ENCODE peak calls at places on chromosome 2, in five cellular contexts. One of them, this sample, is unnamed.
A peak's percentile ranks its signal among the peaks of the same experiment; 100 is the strongest.

GRCh38 chr2:235049719-235050118 is 97.9 kb downstream of the SH3BP4 start:
- DNase-seq in cardiac fibroblast: no peak
- DNase-seq in mesendoderm: peak; percentile 26
- DNase-seq in EL: no peak
- DNase-seq in left colon: no peak
- DNase-seq in this sample: no peak

GRCh38 chr2:213229814-213230213 is 54.5 kb upstream of the SPAG16 start:
- DNase-seq in cardiac fibroblast: peak; percentile 93
- DNase-seq in mesendoderm: no peak
- DNase-seq in EL: no peak
- DNase-seq in left colon: no peak
- DNase-seq in this sample: no peak

GRCh38 chr2:239806758-239807434 is 218.2 kb downstream of the NDUFA10 start:
- DNase-seq in cardiac fibroblast: no peak
- DNase-seq in mesendoderm: no peak
- DNase-seq in EL: no peak
- DNase-seq in left colon: no peak
- DNase-seq in this sample: no peak

GRCh38 chr2:233112261-233113113 is 52.3 kb downstream of the INPP5D start:
- DNase-seq in cardiac fibroblast: no peak
- DNase-seq in mesendoderm: no peak
- DNase-seq in EL: no peak
- DNase-seq in left colon: no peak
- DNase-seq in this sample: no peak

GRCh38 chr2:12106440-12107080 is 360.1 kb downstream of the LPIN1 start:
- DNase-seq in cardiac fibroblast: peak; percentile 100
- DNase-seq in mesendoderm: no peak
- DNase-seq in EL: peak; percentile 99
- DNase-seq in left colon: peak; percentile 36
- DNase-seq in this sample: peak; percentile 95

GRCh38 chr2:200695178-200695930 is 109.5 kb downstream of the AOX1 start:
- DNase-seq in cardiac fibroblast: no peak
- DNase-seq in mesendoderm: no peak
- DNase-seq in EL: no peak
- DNase-seq in left colon: no peak
- DNase-seq in this sample: no peak

GRCh38 chr2:109129356-109129920 is 433 bp downstream of the SH3RF3 start:
- DNase-seq in cardiac fibroblast: peak; percentile 42
- DNase-seq in mesendoderm: peak; percentile 34
- DNase-seq in EL: peak; percentile 42
- DNase-seq in left colon: no peak
- DNase-seq in this sample: peak; percentile 71

GRCh38 chr2:20496477-20496876 is 49.6 kb downstream of the RHOB start:
- DNase-seq in cardiac fibroblast: no peak
- DNase-seq in mesendoderm: no peak
- DNase-seq in EL: no peak
- DNase-seq in left colon: no peak
- DNase-seq in this sample: no peak

GRCh38 chr2:47272031-47272864 is 117.1 kb upstream of the STPG4 start:
- DNase-seq in cardiac fibroblast: peak; percentile 53
- DNase-seq in mesendoderm: no peak
- DNase-seq in EL: peak; percentile 80
- DNase-seq in left colon: peak; percentile 85
- DNase-seq in this sample: peak; percentile 92

GRCh38 chr2:8633735-8634313 is 48.0 kb upstream of the ID2 start:
- DNase-seq in cardiac fibroblast: peak; percentile 80
- DNase-seq in mesendoderm: no peak
- DNase-seq in EL: peak; percentile 96
- DNase-seq in left colon: peak; percentile 16
- DNase-seq in this sample: peak; percentile 87

GRCh38 chr2:216505133-216506106 is 6.8 kb downstream of the RPL37A start:
- DNase-seq in cardiac fibroblast: no peak
- DNase-seq in mesendoderm: no peak
- DNase-seq in EL: no peak
- DNase-seq in left colon: no peak
- DNase-seq in this sample: no peak

GRCh38 chr2:232838406-232838874 is 31.6 kb upstream of the SNORC start:
- DNase-seq in cardiac fibroblast: peak; percentile 20
- DNase-seq in mesendoderm: peak; percentile 61
- DNase-seq in EL: peak; percentile 43
- DNase-seq in left colon: peak; percentile 41
- DNase-seq in this sample: no peak

GRCh38 chr2:49162151-49162550 is 7.8 kb upstream of the FSHR start:
- DNase-seq in cardiac fibroblast: no peak
- DNase-seq in mesendoderm: peak; percentile 60
- DNase-seq in EL: peak; percentile 0
- DNase-seq in left colon: no peak
- DNase-seq in this sample: peak; percentile 9

GRCh38 chr2:48790407-48791170 is 35.1 kb upstream of the LHCGR start:
- DNase-seq in cardiac fibroblast: no peak
- DNase-seq in mesendoderm: peak; percentile 17
- DNase-seq in EL: no peak
- DNase-seq in left colon: no peak
- DNase-seq in this sample: no peak

GRCh38 chr2:176552456-176553135 is 283.4 kb downstream of the MTX2 start:
- DNase-seq in cardiac fibroblast: peak; percentile 82
- DNase-seq in mesendoderm: no peak
- DNase-seq in EL: peak; percentile 74
- DNase-seq in left colon: no peak
- DNase-seq in this sample: peak; percentile 78